ENCODE peak calls at places on chromosomes 16 and 17, in five cellular contexts. K, H, T, A and R are unnamed samples.
A peak's percentile ranks its signal among the peaks of the same experiment; 100 is the strongest.

GRCh38 chr16:19997264-19997663 is 76.4 kb downstream of the GPR139 start:
- DNase-seq in A (no peak), T (no peak), K (no peak), H (no peak), R (no peak)

GRCh38 chr17:31674305-31674704 is 184.7 kb downstream of the COPRS start:
- DNase-seq in K (no peak), T (no peak), H (no peak), A (no peak), R (no peak)

GRCh38 chr16:82695806-82696205 is 69.0 kb downstream of the CDH13 start:
- DNase-seq in H (no peak), T (no peak), K (no peak), A (no peak), R (no peak)

GRCh38 chr16:22970191-22970845 is 156.4 kb downstream of the HS3ST2 start:
- DNase-seq in H (no peak), A (no peak), K (no peak), T (no peak), R (no peak)

GRCh38 chr17:1094591-1094990 is 85.2 kb downstream of the ABR start:
- DNase-seq in A (no peak), T (no peak), K (no peak), H (no peak), R (no peak)

GRCh38 chr16:12829096-12829888 is 25.6 kb upstream of the CPPED1 start:
- DNase-seq in H (no peak), K (no peak), T (no peak), A (no peak), R (no peak)

GRCh38 chr16:80174416-80174815 is 366.4 kb upstream of the DYNLRB2 start:
- DNase-seq in K (no peak), H (no peak), T (peak; percentile 85), A (no peak), R (no peak)

GRCh38 chr17:32929588-32929987 is 1.6 kb downstream of the TMEM98 start:
- DNase-seq in T (no peak), K (no peak), A (no peak), H (no peak), R (no peak)

GRCh38 chr17:81576621-81577277 is 24.6 kb upstream of the FAAP100 start:
- DNase-seq in K (no peak), A (no peak), T (no peak), H (no peak), R (no peak)

GRCh38 chr17:44221072-44221861 is 1.8 kb upstream of the UBTF start:
- DNase-seq in H (peak; percentile 82), K (peak; percentile 88), A (peak; percentile 78), T (no peak), R (peak; percentile 77)

GRCh38 chr16:843771-844170 is 43.2 kb upstream of the GNG13 start:
- DNase-seq in T (no peak), A (no peak), K (peak; percentile 38), H (no peak), R (no peak)

GRCh38 chr17:48546924-48547838 is 2.3 kb upstream of the HOXB2 start:
- DNase-seq in H (no peak), T (no peak), K (no peak), A (peak; percentile 61), R (no peak)

GRCh38 chr16:10539256-10539655 is 41.1 kb downstream of the EMP2 start:
- DNase-seq in A (no peak), K (no peak), H (no peak), T (no peak), R (no peak)

GRCh38 chr17:67700037-67700436 is 17.7 kb upstream of the NOL11 start:
- DNase-seq in K (no peak), T (no peak), A (no peak), H (no peak), R (no peak)

GRCh38 chr17:7549401-7550055 is 670 bp downstream of the TNFSF12 start:
- DNase-seq in K (no peak), T (no peak), H (peak; percentile 33), A (peak; percentile 57), R (no peak)
- TF ChIP-seq CTCF in K (no peak), T (no peak), H (no peak), A (no peak), R (no peak)

GRCh38 chr16:53061701-53062159 is 6.9 kb downstream of the CHD9 start:
- DNase-seq in T (no peak), A (peak; percentile 85), H (peak; percentile 63), K (no peak), R (peak; percentile 78)
- TF ChIP-seq CTCF in T (no peak), A (no peak), H (no peak), K (no peak), R (no peak)

DNA sequence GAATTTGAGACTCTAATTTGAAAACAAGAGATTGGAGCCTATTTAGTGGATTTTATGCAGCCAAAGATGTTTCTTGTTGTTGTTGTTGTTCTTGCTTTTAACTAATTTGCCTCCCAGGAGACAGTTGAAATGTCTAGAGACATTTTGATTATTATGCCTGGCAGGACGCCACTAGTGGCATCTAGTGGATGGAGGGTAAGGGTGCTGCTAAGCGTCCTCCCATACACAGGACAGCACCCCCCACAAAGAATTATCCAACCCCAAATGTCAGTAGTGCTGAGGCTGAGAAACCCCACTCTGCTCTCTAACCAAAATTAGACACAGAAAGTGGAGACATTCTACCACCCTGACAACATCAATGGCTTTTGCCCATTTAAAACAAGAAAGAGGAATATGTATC is 15.4 kb upstream of the HSBP1 start:
- DNase-seq in A (no peak), H (no peak), K (no peak), T (no peak), R (no peak)
- TF ChIP-seq CTCF in A (no peak), H (no peak), K (no peak), T (no peak), R (no peak)

DNA sequence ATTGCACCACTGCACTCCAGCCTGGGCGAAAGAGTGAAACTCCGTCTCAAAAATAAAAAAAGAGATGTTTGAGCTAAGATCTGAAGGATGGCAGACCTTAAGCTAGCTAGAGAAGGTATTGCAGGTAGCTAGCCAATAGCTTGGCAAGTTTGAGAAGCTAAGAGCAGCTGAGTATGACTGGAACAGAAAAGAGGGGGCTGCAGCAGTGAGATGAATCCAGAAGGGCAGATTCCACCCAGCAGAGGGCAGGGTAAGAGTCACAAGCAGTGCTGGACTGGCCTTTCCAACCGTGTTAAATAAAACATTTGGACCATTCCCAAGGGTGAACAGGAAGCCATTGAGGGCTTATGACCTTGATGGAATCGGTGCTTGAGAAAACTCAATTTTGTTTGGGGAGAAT is 5.7 kb upstream of the PHAF1 start:
- DNase-seq in T (no peak), K (no peak), A (no peak), H (no peak), R (no peak)
- TF ChIP-seq CTCF in T (peak; percentile 45), K (peak; percentile 32), A (no peak), H (no peak), R (no peak)

GRCh38 chr17:39719966-39720365 is 10.4 kb downstream of the MIEN1 start:
- DNase-seq in H (no peak), T (no peak), A (no peak), K (no peak), R (no peak)
- TF ChIP-seq CTCF in H (no peak), T (no peak), A (no peak), K (no peak), R (no peak)

GRCh38 chr17:42535400-42536047 is 517 bp upstream of the NAGLU start:
- DNase-seq in H (no peak), T (no peak), A (no peak), K (peak; percentile 45), R (no peak)

GRCh38 chr17:42529054-42529453 is 7.0 kb upstream of the NAGLU start:
- DNase-seq in K (peak; percentile 35), H (no peak), A (no peak), T (no peak), R (no peak)

GRCh38 chr17:42530952-42531454 is 5.0 kb upstream of the NAGLU start:
- DNase-seq in A (no peak), T (no peak), K (peak; percentile 19), H (no peak), R (no peak)

GRCh38 chr17:42527932-42528331 is 8.1 kb upstream of the NAGLU start:
- DNase-seq in A (no peak), H (no peak), K (peak; percentile 17), T (no peak), R (no peak)

GRCh38 chr17:42531455-42532354 is 4.3 kb upstream of the NAGLU start:
- DNase-seq in A (peak; percentile 74), T (no peak), H (peak; percentile 70), K (peak; percentile 88), R (peak; percentile 60)
- TF ChIP-seq CTCF in A (peak; percentile 14), T (peak; percentile 51), H (no peak), K (peak; percentile 46), R (peak; percentile 47)